ENCODE peak calls at places on chromosomes 1 and 21, in nine cellular contexts. One of them, this sample, is unnamed.

GRCh38 chr1:27392778-27393635 is 585 bp downstream of the GPR3 start:
- DNase-seq in ovary: no peak
- DNase-seq in dorsolateral prefrontal cortex: peak; percentile 70
- DNase-seq in CD4-positive, alpha-beta T cell: no peak
- DNase-seq in progenitor cell of endocrine pancreas: no peak
- DNase-seq in suprapubic skin: no peak
- DNase-seq in MCF 10A: no peak
- DNase-seq in AG04449: no peak
- DNase-seq in GM23338: peak; percentile 72
- DNase-seq in this sample: no peak

GRCh38 chr21:43313939-43314405 is 113.0 kb downstream of the SIK1 start:
- DNase-seq in suprapubic skin: no peak
- DNase-seq in MCF 10A: no peak
- DNase-seq in progenitor cell of endocrine pancreas: no peak
- DNase-seq in CD4-positive, alpha-beta T cell: no peak
- DNase-seq in AG04449: no peak
- DNase-seq in ovary: no peak
- DNase-seq in GM23338: no peak
- DNase-seq in dorsolateral prefrontal cortex: no peak
- DNase-seq in this sample: no peak

GRCh38 chr1:243791586-243792267 is 58.3 kb downstream of the AKT3 start:
- DNase-seq in dorsolateral prefrontal cortex: no peak
- DNase-seq in ovary: peak; percentile 67
- DNase-seq in suprapubic skin: no peak
- DNase-seq in GM23338: no peak
- DNase-seq in CD4-positive, alpha-beta T cell: no peak
- DNase-seq in progenitor cell of endocrine pancreas: no peak
- DNase-seq in AG04449: no peak
- DNase-seq in MCF 10A: no peak
- DNase-seq in this sample: no peak

GRCh38 chr1:45887156-45887842 is 83.9 kb downstream of the MAST2 start:
- DNase-seq in MCF 10A: no peak
- DNase-seq in ovary: no peak
- DNase-seq in dorsolateral prefrontal cortex: no peak
- DNase-seq in GM23338: no peak
- DNase-seq in progenitor cell of endocrine pancreas: no peak
- DNase-seq in suprapubic skin: no peak
- DNase-seq in AG04449: no peak
- DNase-seq in CD4-positive, alpha-beta T cell: no peak
- DNase-seq in this sample: no peak

GRCh38 chr1:204882479-204882878 is 11.8 kb downstream of the NFASC start:
- DNase-seq in CD4-positive, alpha-beta T cell: no peak
- DNase-seq in dorsolateral prefrontal cortex: no peak
- DNase-seq in ovary: no peak
- DNase-seq in AG04449: no peak
- DNase-seq in MCF 10A: no peak
- DNase-seq in progenitor cell of endocrine pancreas: no peak
- DNase-seq in suprapubic skin: no peak
- DNase-seq in GM23338: no peak
- DNase-seq in this sample: no peak

GRCh38 chr1:96872757-96873156 is 151.2 kb downstream of the PTBP2 start:
- DNase-seq in MCF 10A: no peak
- DNase-seq in AG04449: no peak
- DNase-seq in GM23338: peak; percentile 52
- DNase-seq in suprapubic skin: no peak
- DNase-seq in progenitor cell of endocrine pancreas: no peak
- DNase-seq in dorsolateral prefrontal cortex: no peak
- DNase-seq in CD4-positive, alpha-beta T cell: no peak
- DNase-seq in ovary: no peak
- DNase-seq in this sample: no peak

GRCh38 chr1:94117250-94117851 is 3.6 kb downstream of the ABCA4 start:
- DNase-seq in progenitor cell of endocrine pancreas: no peak
- DNase-seq in dorsolateral prefrontal cortex: no peak
- DNase-seq in AG04449: no peak
- DNase-seq in CD4-positive, alpha-beta T cell: no peak
- DNase-seq in ovary: peak; percentile 28
- DNase-seq in GM23338: no peak
- DNase-seq in suprapubic skin: peak; percentile 55
- DNase-seq in MCF 10A: no peak
- DNase-seq in this sample: no peak

GRCh38 chr1:167136191-167136614 is 42.3 kb downstream of the STYXL2 start:
- DNase-seq in progenitor cell of endocrine pancreas: no peak
- DNase-seq in suprapubic skin: no peak
- DNase-seq in MCF 10A: peak; percentile 85
- DNase-seq in CD4-positive, alpha-beta T cell: no peak
- DNase-seq in ovary: no peak
- DNase-seq in GM23338: peak; percentile 69
- DNase-seq in dorsolateral prefrontal cortex: no peak
- DNase-seq in AG04449: no peak
- DNase-seq in this sample: no peak

GRCh38 chr1:212669102-212669501 is 30.5 kb downstream of the BATF3 start:
- DNase-seq in ovary: no peak
- DNase-seq in GM23338: peak; percentile 80
- DNase-seq in suprapubic skin: no peak
- DNase-seq in MCF 10A: peak; percentile 49
- DNase-seq in CD4-positive, alpha-beta T cell: no peak
- DNase-seq in dorsolateral prefrontal cortex: no peak
- DNase-seq in AG04449: no peak
- DNase-seq in progenitor cell of endocrine pancreas: no peak
- DNase-seq in this sample: no peak

GRCh38 chr1:30728340-30728739 is 5.0 kb upstream of the MATN1 start:
- DNase-seq in ovary: no peak
- DNase-seq in suprapubic skin: no peak
- DNase-seq in progenitor cell of endocrine pancreas: no peak
- DNase-seq in CD4-positive, alpha-beta T cell: no peak
- DNase-seq in MCF 10A: no peak
- DNase-seq in dorsolateral prefrontal cortex: no peak
- DNase-seq in GM23338: no peak
- DNase-seq in AG04449: no peak
- DNase-seq in this sample: no peak

GRCh38 chr1:92623187-92623778 is 136.6 kb upstream of the GFI1 start:
- DNase-seq in MCF 10A: peak; percentile 21
- DNase-seq in ovary: no peak
- DNase-seq in suprapubic skin: no peak
- DNase-seq in CD4-positive, alpha-beta T cell: no peak
- DNase-seq in AG04449: no peak
- DNase-seq in progenitor cell of endocrine pancreas: no peak
- DNase-seq in GM23338: no peak
- DNase-seq in dorsolateral prefrontal cortex: no peak
- DNase-seq in this sample: no peak
- TF ChIP-seq CTCF in MCF 10A: peak; percentile 46
- TF ChIP-seq CTCF in ovary: no peak
- TF ChIP-seq CTCF in suprapubic skin: no peak
- TF ChIP-seq CTCF in CD4-positive, alpha-beta T cell: peak; percentile 76
- TF ChIP-seq CTCF in AG04449: peak; percentile 11
- TF ChIP-seq CTCF in progenitor cell of endocrine pancreas: peak; percentile 44
- TF ChIP-seq CTCF in GM23338: no peak
- TF ChIP-seq CTCF in dorsolateral prefrontal cortex: peak; percentile 51
- TF ChIP-seq CTCF in this sample: no peak

DNA sequence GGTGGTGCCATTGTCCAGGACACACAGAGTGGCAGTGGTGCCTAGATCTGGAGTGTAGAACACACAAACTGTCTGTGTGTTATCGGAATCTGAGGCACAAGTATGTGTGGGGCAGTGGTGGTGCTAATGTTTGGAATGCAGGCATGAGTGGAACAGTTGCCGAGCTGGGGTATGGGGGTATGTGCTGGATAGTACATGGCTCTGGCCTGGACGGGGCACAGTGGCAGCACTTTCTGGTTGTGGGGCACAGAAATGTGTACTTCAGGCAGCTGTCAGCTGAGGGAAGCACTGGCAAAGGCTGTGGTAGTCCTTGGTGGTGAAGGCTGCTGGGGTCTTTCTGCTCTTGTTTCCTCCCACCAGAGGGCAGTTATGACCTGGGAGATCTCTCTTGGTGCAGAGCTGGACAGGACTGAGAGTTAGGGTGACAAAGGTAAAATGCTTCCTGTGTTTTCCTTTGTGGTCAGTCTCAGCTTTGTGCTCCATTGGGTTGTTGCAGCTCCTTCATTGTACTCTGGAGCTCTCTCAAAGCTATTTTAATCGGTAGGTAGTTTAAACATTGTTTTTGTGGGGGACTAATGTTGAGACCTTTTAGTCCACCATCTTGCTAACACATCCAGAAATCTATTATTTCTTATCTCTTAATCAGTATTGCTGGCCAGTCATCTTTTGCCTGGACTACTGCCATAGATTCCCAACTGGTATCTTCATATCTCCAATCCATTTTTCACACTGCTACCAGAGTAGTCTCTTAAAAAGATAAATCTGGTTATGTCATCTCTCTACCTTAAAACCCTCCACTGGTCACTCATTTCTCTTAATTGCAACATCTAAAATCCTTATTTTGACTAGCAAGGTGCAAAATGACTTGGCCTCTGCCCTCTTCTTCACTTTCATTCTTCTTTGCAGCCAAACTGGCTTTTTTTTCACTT is 83.9 kb upstream of the NBPF4 start:
- DNase-seq in MCF 10A: peak; percentile 20
- DNase-seq in dorsolateral prefrontal cortex: no peak
- DNase-seq in AG04449: no peak
- DNase-seq in progenitor cell of endocrine pancreas: no peak
- DNase-seq in GM23338: peak; percentile 52
- DNase-seq in CD4-positive, alpha-beta T cell: no peak
- DNase-seq in ovary: no peak
- DNase-seq in suprapubic skin: no peak
- DNase-seq in this sample: no peak
- TF ChIP-seq CTCF in MCF 10A: peak; percentile 9
- TF ChIP-seq CTCF in dorsolateral prefrontal cortex: no peak
- TF ChIP-seq CTCF in AG04449: no peak
- TF ChIP-seq CTCF in progenitor cell of endocrine pancreas: peak; percentile 28
- TF ChIP-seq CTCF in GM23338: peak; percentile 75
- TF ChIP-seq CTCF in CD4-positive, alpha-beta T cell: no peak
- TF ChIP-seq CTCF in ovary: no peak
- TF ChIP-seq CTCF in suprapubic skin: no peak
- TF ChIP-seq CTCF in this sample: no peak

GRCh38 chr1:200991039-200991698 is 32.3 kb downstream of the KIF21B start:
- DNase-seq in ovary: no peak
- DNase-seq in progenitor cell of endocrine pancreas: no peak
- DNase-seq in AG04449: no peak
- DNase-seq in GM23338: no peak
- DNase-seq in MCF 10A: no peak
- DNase-seq in suprapubic skin: no peak
- DNase-seq in CD4-positive, alpha-beta T cell: no peak
- DNase-seq in dorsolateral prefrontal cortex: no peak
- DNase-seq in this sample: no peak

GRCh38 chr1:200988693-200989092 is 34.8 kb downstream of the KIF21B start:
- DNase-seq in progenitor cell of endocrine pancreas: no peak
- DNase-seq in AG04449: no peak
- DNase-seq in CD4-positive, alpha-beta T cell: no peak
- DNase-seq in dorsolateral prefrontal cortex: no peak
- DNase-seq in GM23338: no peak
- DNase-seq in suprapubic skin: no peak
- DNase-seq in ovary: no peak
- DNase-seq in MCF 10A: no peak
- DNase-seq in this sample: no peak

GRCh38 chr1:200989337-200989736 is 34.2 kb downstream of the KIF21B start:
- DNase-seq in CD4-positive, alpha-beta T cell: no peak
- DNase-seq in progenitor cell of endocrine pancreas: no peak
- DNase-seq in dorsolateral prefrontal cortex: no peak
- DNase-seq in ovary: no peak
- DNase-seq in AG04449: no peak
- DNase-seq in suprapubic skin: no peak
- DNase-seq in GM23338: no peak
- DNase-seq in MCF 10A: no peak
- DNase-seq in this sample: no peak

GRCh38 chr1:200992382-200993101 is 31.0 kb downstream of the KIF21B start:
- DNase-seq in AG04449: no peak
- DNase-seq in CD4-positive, alpha-beta T cell: no peak
- DNase-seq in suprapubic skin: no peak
- DNase-seq in dorsolateral prefrontal cortex: no peak
- DNase-seq in progenitor cell of endocrine pancreas: no peak
- DNase-seq in MCF 10A: no peak
- DNase-seq in ovary: no peak
- DNase-seq in GM23338: no peak
- DNase-seq in this sample: no peak

DNA sequence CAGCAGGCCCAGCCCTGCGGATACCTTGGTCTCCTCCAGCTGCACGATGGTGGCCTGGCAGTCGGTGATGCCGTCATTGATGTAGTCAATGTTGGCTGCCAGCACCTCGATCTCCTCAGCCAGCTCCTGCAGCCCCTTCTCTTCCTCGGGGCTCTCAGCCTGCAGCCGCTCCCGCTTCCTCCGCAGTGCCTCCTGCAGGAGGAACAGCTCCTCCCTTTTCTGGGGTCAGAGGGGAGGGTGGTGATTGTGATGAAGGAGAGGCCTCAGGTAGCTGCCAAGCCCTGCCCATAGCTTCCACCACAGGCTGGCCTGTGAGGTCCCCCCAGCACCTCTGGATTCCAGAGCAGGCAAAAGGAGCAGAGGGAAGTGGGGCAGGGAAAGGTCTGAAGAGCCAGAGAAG is 33.4 kb downstream of the KIF21B start:
- DNase-seq in progenitor cell of endocrine pancreas: no peak
- DNase-seq in MCF 10A: no peak
- DNase-seq in suprapubic skin: no peak
- DNase-seq in dorsolateral prefrontal cortex: no peak
- DNase-seq in AG04449: no peak
- DNase-seq in GM23338: no peak
- DNase-seq in CD4-positive, alpha-beta T cell: no peak
- DNase-seq in ovary: no peak
- DNase-seq in this sample: no peak
- TF ChIP-seq CTCF in progenitor cell of endocrine pancreas: no peak
- TF ChIP-seq CTCF in MCF 10A: no peak
- TF ChIP-seq CTCF in suprapubic skin: no peak
- TF ChIP-seq CTCF in dorsolateral prefrontal cortex: no peak
- TF ChIP-seq CTCF in AG04449: no peak
- TF ChIP-seq CTCF in GM23338: no peak
- TF ChIP-seq CTCF in CD4-positive, alpha-beta T cell: no peak
- TF ChIP-seq CTCF in ovary: no peak
- TF ChIP-seq CTCF in this sample: no peak

GRCh38 chr1:11678442-11678841 is 2.5 kb downstream of the MAD2L2 start:
- DNase-seq in MCF 10A: no peak
- DNase-seq in suprapubic skin: no peak
- DNase-seq in dorsolateral prefrontal cortex: no peak
- DNase-seq in GM23338: no peak
- DNase-seq in AG04449: no peak
- DNase-seq in ovary: no peak
- DNase-seq in progenitor cell of endocrine pancreas: no peak
- DNase-seq in CD4-positive, alpha-beta T cell: no peak
- DNase-seq in this sample: no peak

GRCh38 chr1:11674488-11674887 is 6.5 kb downstream of the MAD2L2 start:
- DNase-seq in ovary: no peak
- DNase-seq in suprapubic skin: no peak
- DNase-seq in progenitor cell of endocrine pancreas: no peak
- DNase-seq in MCF 10A: no peak
- DNase-seq in AG04449: no peak
- DNase-seq in CD4-positive, alpha-beta T cell: no peak
- DNase-seq in dorsolateral prefrontal cortex: no peak
- DNase-seq in GM23338: no peak
- DNase-seq in this sample: no peak

GRCh38 chr1:11673089-11673769 is 7.7 kb downstream of the MAD2L2 start:
- DNase-seq in AG04449: no peak
- DNase-seq in ovary: no peak
- DNase-seq in GM23338: no peak
- DNase-seq in dorsolateral prefrontal cortex: no peak
- DNase-seq in CD4-positive, alpha-beta T cell: no peak
- DNase-seq in suprapubic skin: no peak
- DNase-seq in progenitor cell of endocrine pancreas: no peak
- DNase-seq in MCF 10A: no peak
- DNase-seq in this sample: no peak

GRCh38 chr1:11675362-11675761 is 5.6 kb downstream of the MAD2L2 start:
- DNase-seq in GM23338: no peak
- DNase-seq in MCF 10A: no peak
- DNase-seq in dorsolateral prefrontal cortex: no peak
- DNase-seq in progenitor cell of endocrine pancreas: no peak
- DNase-seq in CD4-positive, alpha-beta T cell: no peak
- DNase-seq in suprapubic skin: no peak
- DNase-seq in ovary: no peak
- DNase-seq in AG04449: no peak
- DNase-seq in this sample: no peak

GRCh38 chr1:11676386-11677103 is 4.4 kb downstream of the MAD2L2 start:
- DNase-seq in AG04449: no peak
- DNase-seq in GM23338: no peak
- DNase-seq in CD4-positive, alpha-beta T cell: no peak
- DNase-seq in dorsolateral prefrontal cortex: no peak
- DNase-seq in ovary: no peak
- DNase-seq in suprapubic skin: no peak
- DNase-seq in progenitor cell of endocrine pancreas: no peak
- DNase-seq in MCF 10A: no peak
- DNase-seq in this sample: no peak
- TF ChIP-seq CTCF in AG04449: no peak
- TF ChIP-seq CTCF in GM23338: peak; percentile 45
- TF ChIP-seq CTCF in CD4-positive, alpha-beta T cell: no peak
- TF ChIP-seq CTCF in dorsolateral prefrontal cortex: no peak
- TF ChIP-seq CTCF in ovary: no peak
- TF ChIP-seq CTCF in suprapubic skin: no peak
- TF ChIP-seq CTCF in progenitor cell of endocrine pancreas: no peak
- TF ChIP-seq CTCF in MCF 10A: no peak
- TF ChIP-seq CTCF in this sample: no peak

This sample was measured in GM13976.